ENCODE peak calls at places on chromosomes 1 and 21, in five cellular contexts. E, S, G, D and C are unnamed samples.

GRCh38 chr1:106910798-106911197 is 145.7 kb upstream of the PRMT6 start:
- DNase-seq in S (no peak), G (no peak), E (no peak), D (no peak), C (no peak)

GRCh38 chr21:19181604-19182140 is 778.1 kb upstream of the TMPRSS15 start:
- DNase-seq in G (no peak), S (no peak), E (no peak), D (no peak), C (no peak)

GRCh38 chr1:1157914-1158710 is 15.6 kb upstream of the TTLL10 start:
- DNase-seq in G (peak; percentile 82), S (no peak), D (no peak), E (peak; percentile 94), C (peak; percentile 70)

GRCh38 chr1:98304888-98305287 is 356.6 kb upstream of the SNX7 start:
- DNase-seq in S (no peak), E (no peak), D (no peak), G (no peak), C (no peak)

GRCh38 chr1:226135059-226135651 is 51.4 kb downstream of the ACBD3 start:
- DNase-seq in E (no peak), D (no peak), G (peak; percentile 46), S (no peak), C (no peak)

GRCh38 chr1:98044766-98045165 is 123.9 kb upstream of the DPYD start:
- DNase-seq in D (no peak), G (peak; percentile 51), E (no peak), S (no peak), C (no peak)

GRCh38 chr1:26910343-26911160 is 3.2 kb downstream of the NR0B2 start:
- DNase-seq in G (no peak), S (no peak), D (no peak), E (no peak), C (no peak)

GRCh38 chr1:16068356-16069270 is 4.8 kb downstream of the FAM131C start:
- DNase-seq in S (no peak), E (peak; percentile 85), D (no peak), G (no peak), C (peak; percentile 47)

GRCh38 chr1:203175237-203176181 is at the start of gene MYBPH:
- DNase-seq in E (peak; percentile 66), G (no peak), S (no peak), D (no peak), C (no peak)

GRCh38 chr1:116506132-116507004 is 64.5 kb downstream of the CD58 start:
- DNase-seq in S (no peak), G (no peak), E (no peak), D (no peak), C (no peak)

GRCh38 chr21:42401164-42401563 is 2.5 kb upstream of the UBASH3A start:
- DNase-seq in E (no peak), S (no peak), G (no peak), D (no peak), C (no peak)

GRCh38 chr21:41868062-41868710 is 11.0 kb downstream of the PRDM15 start:
- DNase-seq in D (no peak), S (no peak), E (no peak), G (no peak), C (no peak)

GRCh38 chr21:46393941-46394818 is 64.5 kb upstream of the DIP2A start:
- DNase-seq in G (no peak), S (no peak), E (no peak), D (no peak), C (no peak)

GRCh38 chr1:27527223-27527856 is 37.4 kb upstream of the WASF2 start:
- DNase-seq in S (peak; percentile 81), D (peak; percentile 68), E (peak; percentile 84), G (peak; percentile 97), C (peak; percentile 60)

GRCh38 chr1:151888972-151889570 is 20.2 kb downstream of the THEM4 start:
- DNase-seq in G (no peak), S (no peak), E (no peak), D (no peak), C (no peak)

GRCh38 chr1:151596166-151596933 is 15.5 kb upstream of the SNX27 start:
- DNase-seq in D (no peak), E (peak; percentile 77), G (no peak), S (no peak), C (no peak)

GRCh38 chr1:77636864-77637263 is 45.6 kb downstream of the ZZZ3 start:
- DNase-seq in S (no peak), E (no peak), G (peak; percentile 57), D (no peak), C (no peak)

GRCh38 chr1:115596080-115596795 is 45.5 kb upstream of the VANGL1 start:
- DNase-seq in G (no peak), E (no peak), S (no peak), D (no peak), C (no peak)

GRCh38 chr1:20366766-20367602 is 76.3 kb downstream of the VWA5B1 start:
- DNase-seq in G (peak; percentile 93), S (no peak), E (peak; percentile 76), D (no peak), C (no peak)

GRCh38 chr21:44614961-44615391 is 3.1 kb downstream of the KRTAP10-8 start:
- DNase-seq in G (no peak), S (no peak), E (no peak), D (no peak), C (no peak)

GRCh38 chr1:211133841-211134669 is at the start of gene KCNH1:
- DNase-seq in D (peak; percentile 26), E (peak; percentile 91), S (peak; percentile 80), G (peak; percentile 98), C (peak; percentile 87)

GRCh38 chr1:119298687-119299086 is 69.9 kb upstream of the HAO2 start:
- DNase-seq in S (no peak), G (no peak), E (no peak), D (no peak), C (no peak)

GRCh38 chr1:21932127-21932526 is 5.0 kb downstream of the HSPG2 start:
- DNase-seq in D (peak; percentile 26), S (no peak), G (no peak), E (no peak), C (no peak)

GRCh38 chr1:20376171-20376570 is 85.5 kb downstream of the VWA5B1 start:
- DNase-seq in S (no peak), D (no peak), E (no peak), G (no peak), C (no peak)

GRCh38 chr1:2256430-2257244 is 28.5 kb downstream of the SKI start:
- DNase-seq in S (peak; percentile 48), G (no peak), E (peak; percentile 68), D (no peak), C (no peak)

GRCh38 chr21:25572895-25573310 is 34.4 kb downstream of the MRPL39 start:
- DNase-seq in E (no peak), D (no peak), S (no peak), G (no peak), C (no peak)

GRCh38 chr1:81109038-81109437 is 691.7 kb upstream of the ADGRL2 start:
- DNase-seq in G (no peak), E (peak; percentile 45), S (no peak), D (no peak), C (no peak)

GRCh38 chr21:32979598-32980268 is 46.0 kb upstream of the OLIG2 start:
- DNase-seq in S (no peak), E (no peak), G (no peak), D (no peak), C (no peak)

GRCh38 chr1:116148967-116149366 is 37.8 kb downstream of the MAB21L3 start:
- DNase-seq in D (no peak), G (no peak), S (no peak), E (no peak), C (no peak)

GRCh38 chr1:109630081-109630880 is 10.6 kb downstream of the AMPD2 start:
- DNase-seq in G (peak; percentile 84), S (peak; percentile 47), D (no peak), E (peak; percentile 76), C (no peak)

GRCh38 chr1:203695116-203695515 is 68.5 kb downstream of the ATP2B4 start:
- DNase-seq in G (no peak), D (no peak), S (no peak), E (no peak), C (no peak)

GRCh38 chr1:59198565-59198964 is 98.3 kb upstream of the FGGY start:
- DNase-seq in D (no peak), S (no peak), G (no peak), E (no peak), C (no peak)

GRCh38 chr1:33241866-33242265 is 14.4 kb upstream of the ZNF362 start:
- DNase-seq in E (no peak), S (no peak), D (no peak), G (peak; percentile 11), C (no peak)

GRCh38 chr1:154772611-154773515 is 97.2 kb downstream of the KCNN3 start:
- DNase-seq in G (peak; percentile 87), D (no peak), S (peak; percentile 54), E (no peak), C (no peak)

GRCh38 chr1:212247987-212248386 is 37.2 kb upstream of the PPP2R5A start:
- DNase-seq in D (no peak), E (no peak), G (no peak), S (no peak), C (no peak)
- H3K27ac ChIP-seq in D (no peak overlapping the region), E (no peak overlapping the region), G (no peak overlapping the region), S (no peak overlapping the region), C (no peak overlapping the region)

GRCh38 chr1:165911609-165912281 is 84.3 kb downstream of the UCK2 start:
- DNase-seq in E (no peak), G (peak; percentile 52), D (no peak), S (no peak), C (no peak)

GRCh38 chr1:165914136-165914798 is 86.9 kb downstream of the UCK2 start:
- DNase-seq in S (peak; percentile 61), G (peak; percentile 89), D (peak; percentile 67), E (no peak), C (peak; percentile 68)

GRCh38 chr1:165912638-165913037 is 85.2 kb downstream of the UCK2 start:
- DNase-seq in G (no peak), S (no peak), E (no peak), D (no peak), C (no peak)

GRCh38 chr1:165917166-165917565 is 89.8 kb downstream of the UCK2 start:
- DNase-seq in E (no peak), S (no peak), D (no peak), G (no peak), C (no peak)

GRCh38 chr1:165915480-165916395 is 88.3 kb downstream of the UCK2 start:
- DNase-seq in S (no peak), G (no peak), E (no peak), D (no peak), C (no peak)
- TF ChIP-seq CTCF in S (no peak), G (no peak), E (no peak), D (no peak), C (no peak)

GRCh38 chr1:18282851-18283600 is 175.4 kb downstream of the IGSF21 start:
- DNase-seq in G (no peak), S (no peak), E (no peak), D (no peak), C (no peak)
- H3K27ac ChIP-seq in G (no peak overlapping the region), S (no peak overlapping the region), E (no peak overlapping the region), D (no peak overlapping the region), C (peak overlapping the region; percentile 10)

DNA sequence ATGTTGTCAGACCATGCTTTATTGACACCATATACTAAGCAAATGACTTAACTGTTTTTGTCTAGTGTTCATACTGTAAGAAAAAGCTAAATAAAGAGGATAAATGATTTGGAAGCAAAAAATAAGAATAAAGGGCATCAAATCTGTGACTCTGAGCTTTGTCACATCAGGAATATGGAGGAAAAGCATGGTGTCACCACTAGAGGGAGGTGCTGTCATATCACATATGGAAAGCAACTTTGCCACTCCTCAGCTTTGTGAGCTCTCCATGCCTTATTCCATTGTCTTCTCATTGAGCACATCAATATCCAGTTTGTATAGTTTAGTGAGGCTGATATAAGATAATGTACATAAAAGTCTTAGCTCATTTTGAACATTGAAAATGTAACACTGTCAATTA is 20.8 kb upstream of the GBP1 start:
- DNase-seq in G (no peak), E (no peak), D (no peak), S (peak; percentile 33), C (no peak)
- TF ChIP-seq CTCF in G (no peak), E (peak; percentile 61), D (peak; percentile 75), S (peak; percentile 59), C (peak; percentile 75)

GRCh38 chr1:218846166-218846565 is 327.5 kb upstream of the LYPLAL1 start:
- DNase-seq in E (no peak), G (no peak), D (no peak), S (no peak), C (no peak)
- H3K27ac ChIP-seq in E (no peak overlapping the region), G (no peak overlapping the region), D (no peak overlapping the region), S (no peak overlapping the region), C (no peak overlapping the region)